ENCODE peak calls at places on chromosomes 11 and 22, in ten cellular contexts. L is mammary epithelial cell; U is activated effector memory CD4-positive, alpha-beta T cell treated with anti-CD3 and anti-CD28 coated beads, Interleukin-2, amount 50 U/mL, for 16 hours; W is T-helper 9 cell; G is NCI-H69; E is left ventricle myocardium inferior; T is NCI-H2081; P is AG04450; X is nephron progenitor cell; I is Ammon's horn. V is an unnamed sample.

GRCh38 chr11:111376453-111376871 is 2.6 kb downstream of the POU2AF1 start:
- DNase-seq in L (peak), T (no peak), P (no peak), E (no peak), X (no peak), G (peak), I (no peak), U (no peak), W (no peak), V (no peak)

GRCh38 chr22:31652911-31653684 is 8.9 kb downstream of the PISD start:
- DNase-seq in P (no peak), T (peak), I (no peak), G (peak), L (no peak), U (no peak), W (no peak), E (no peak), X (no peak), V (no peak)

GRCh38 chr11:71250512-71251158 is 1.7 kb downstream of the SHANK2 start:
- DNase-seq in I (no peak), T (no peak), P (no peak), W (no peak), X (no peak), U (no peak), L (no peak), E (no peak), G (no peak), V (no peak)

GRCh38 chr11:111826322-111826950 is 44.9 kb downstream of the ALG9 start:
- DNase-seq in E (no peak), P (no peak), L (no peak), U (no peak), I (no peak), X (no peak), W (no peak), G (no peak), T (no peak), V (no peak)

GRCh38 chr11:125166347-125166841 is 1.8 kb downstream of the PKNOX2 start:
- DNase-seq in G (no peak), T (no peak), X (peak), L (no peak), W (no peak), U (peak), I (no peak), P (no peak), E (peak), V (no peak)

GRCh38 chr11:134270250-134270714 is 5.9 kb upstream of the GLB1L3 start:
- DNase-seq in U (peak), I (no peak), W (no peak), G (peak), P (no peak), L (no peak), E (no peak), T (peak), X (no peak), V (no peak)

GRCh38 chr11:134939905-134940304 is 527.9 kb upstream of the B3GAT1 start:
- DNase-seq in G (peak), L (no peak), T (no peak), E (peak), I (no peak), W (no peak), P (no peak), X (peak), U (no peak), V (no peak)

GRCh38 chr11:89175796-89176195 is 1.9 kb upstream of the TYR start:
- DNase-seq in I (peak), X (no peak), U (no peak), P (no peak), L (no peak), G (no peak), W (no peak), E (no peak), T (no peak), V (no peak)

GRCh38 chr22:37976547-37976946 is 7.8 kb downstream of the SOX10 start:
- DNase-seq in E (no peak), U (no peak), I (no peak), L (no peak), X (no peak), P (no peak), G (no peak), T (no peak), W (no peak), V (no peak)

GRCh38 chr11:33779849-33780528 is 5.7 kb upstream of the FBXO3 start:
- DNase-seq in T (no peak), U (no peak), W (no peak), P (peak), I (no peak), E (no peak), G (peak), L (peak), X (no peak), V (no peak)

GRCh38 chr11:19816040-19816439 is 103.4 kb downstream of the NAV2 start:
- DNase-seq in I (peak), X (no peak), G (no peak), E (no peak), P (no peak), W (no peak), U (no peak), T (no peak), L (no peak), V (no peak)

GRCh38 chr22:38417252-38418060 is 37.5 kb downstream of the KCNJ4 start:
- DNase-seq in I (no peak), T (no peak), L (no peak), X (no peak), E (no peak), P (no peak), G (peak), W (no peak), U (peak), V (no peak)

GRCh38 chr11:134261626-134262488 is 8.5 kb downstream of the ACAD8 start:
- DNase-seq in G (peak), X (peak), P (no peak), T (peak), I (no peak), W (no peak), L (no peak), U (peak), E (no peak), V (no peak)

GRCh38 chr11:35227551-35228341 is 88.8 kb downstream of the CD44 start:
- DNase-seq in X (no peak), I (peak), E (no peak), L (no peak), T (peak), P (no peak), G (peak), U (no peak), W (no peak), V (no peak)

GRCh38 chr11:124758355-124759267 is 3.5 kb downstream of the ESAM start:
- DNase-seq in X (peak), U (peak), P (no peak), E (peak), L (peak), G (peak), I (peak), W (peak), T (peak), V (peak)

GRCh38 chr11:77085652-77086051 is 17.0 kb upstream of the OMP start:
- DNase-seq in U (peak), P (no peak), X (no peak), T (no peak), W (no peak), L (no peak), E (no peak), I (no peak), G (no peak), V (no peak)

GRCh38 chr11:122743949-122744876 is 88.7 kb downstream of the UBASH3B start:
- DNase-seq in G (no peak), E (no peak), T (no peak), U (peak), X (no peak), I (peak), L (no peak), P (no peak), W (peak), V (no peak)

GRCh38 chr11:97622795-97623194 is 1233.0 kb downstream of the JRKL start:
- DNase-seq in L (peak), P (no peak), G (no peak), X (no peak), T (no peak), W (no peak), E (no peak), U (no peak), I (no peak), V (no peak)

GRCh38 chr22:43126506-43127165 is 16.1 kb downstream of the BIK start:
- DNase-seq in I (no peak), T (no peak), X (no peak), W (no peak), U (no peak), G (no peak), E (no peak), P (peak), L (peak), V (no peak)

GRCh38 chr11:60777572-60777971 is 7.6 kb upstream of the MS4A10 start:
- DNase-seq in L (peak), G (no peak), W (no peak), P (no peak), I (no peak), T (no peak), X (no peak), U (no peak), E (peak), V (no peak)

GRCh38 chr11:30358569-30358968 is 35.7 kb downstream of the ARL14EP start:
- DNase-seq in U (no peak), X (no peak), W (no peak), T (no peak), L (no peak), I (peak), P (no peak), G (no peak), E (peak), V (no peak)

GRCh38 chr11:124394408-124394807 is 4.4 kb downstream of the OR8B3 start:
- DNase-seq in X (no peak), G (no peak), T (no peak), U (no peak), P (no peak), I (no peak), W (no peak), L (no peak), E (no peak), V (no peak)

GRCh38 chr11:45857834-45858492 is 10.7 kb downstream of the CRY2 start:
- DNase-seq in E (peak), P (no peak), I (peak), X (no peak), W (no peak), G (peak), L (peak), T (no peak), U (no peak), V (no peak)

GRCh38 chr11:112810951-112811350 is 150.3 kb upstream of the NCAM1 start:
- DNase-seq in L (peak), T (no peak), X (no peak), E (no peak), G (peak), U (no peak), P (no peak), I (no peak), W (no peak), V (no peak)

V was measured in Right ventricle myocardium inferior.